ENCODE peak calls at places on chromosomes 4 and X, in seven cellular contexts. One of them, this sample, is unnamed.

GRCh38 chr4:184397516-184398163 is 76.7 kb downstream of the IRF2 start:
- DNase-seq in NCI-H1092: no peak
- DNase-seq in activated T-cell treated with anti-CD3 and anti-CD28 coated beads, Interleukin-2, amount 50 U/mL, for 72 hours: no peak
- DNase-seq in activated T-helper 1 cell treated with anti-CD3 and anti-CD28 coated beads, Interleukin-2, amount 50 U/mL, for 16 hours: no peak
- DNase-seq in CD8-positive, alpha-beta T cell: no peak
- DNase-seq in cardiac fibroblast: no peak
- DNase-seq in heart left ventricle: no peak
- DNase-seq in this sample: no peak

GRCh38 chrX:40484408-40485091 is 96.2 kb upstream of the ATP6AP2 start:
- DNase-seq in CD8-positive, alpha-beta T cell: no peak
- DNase-seq in NCI-H1092: no peak
- DNase-seq in cardiac fibroblast: no peak
- DNase-seq in activated T-helper 1 cell treated with anti-CD3 and anti-CD28 coated beads, Interleukin-2, amount 50 U/mL, for 16 hours: no peak
- DNase-seq in heart left ventricle: no peak
- DNase-seq in activated T-cell treated with anti-CD3 and anti-CD28 coated beads, Interleukin-2, amount 50 U/mL, for 72 hours: no peak
- DNase-seq in this sample: no peak

GRCh38 chrX:12013220-12013619 is 125.1 kb upstream of the FRMPD4 start:
- DNase-seq in heart left ventricle: no peak
- DNase-seq in activated T-cell treated with anti-CD3 and anti-CD28 coated beads, Interleukin-2, amount 50 U/mL, for 72 hours: no peak
- DNase-seq in NCI-H1092: no peak
- DNase-seq in CD8-positive, alpha-beta T cell: no peak
- DNase-seq in activated T-helper 1 cell treated with anti-CD3 and anti-CD28 coated beads, Interleukin-2, amount 50 U/mL, for 16 hours: no peak
- DNase-seq in cardiac fibroblast: peak
- DNase-seq in this sample: no peak

GRCh38 chr4:53520114-53520513 is 71.2 kb downstream of the LNX1 start:
- DNase-seq in cardiac fibroblast: no peak
- DNase-seq in NCI-H1092: no peak
- DNase-seq in activated T-cell treated with anti-CD3 and anti-CD28 coated beads, Interleukin-2, amount 50 U/mL, for 72 hours: no peak
- DNase-seq in heart left ventricle: no peak
- DNase-seq in CD8-positive, alpha-beta T cell: no peak
- DNase-seq in activated T-helper 1 cell treated with anti-CD3 and anti-CD28 coated beads, Interleukin-2, amount 50 U/mL, for 16 hours: no peak
- DNase-seq in this sample: no peak

GRCh38 chrX:6266041-6266440 is 37.4 kb upstream of the NLGN4X start:
- DNase-seq in NCI-H1092: no peak
- DNase-seq in activated T-helper 1 cell treated with anti-CD3 and anti-CD28 coated beads, Interleukin-2, amount 50 U/mL, for 16 hours: no peak
- DNase-seq in heart left ventricle: no peak
- DNase-seq in CD8-positive, alpha-beta T cell: no peak
- DNase-seq in activated T-cell treated with anti-CD3 and anti-CD28 coated beads, Interleukin-2, amount 50 U/mL, for 72 hours: no peak
- DNase-seq in cardiac fibroblast: no peak
- DNase-seq in this sample: no peak

GRCh38 chrX:119605398-119605738 is 856 bp downstream of the NKRF start:
- DNase-seq in NCI-H1092: no peak
- DNase-seq in activated T-helper 1 cell treated with anti-CD3 and anti-CD28 coated beads, Interleukin-2, amount 50 U/mL, for 16 hours: no peak
- DNase-seq in CD8-positive, alpha-beta T cell: no peak
- DNase-seq in heart left ventricle: peak
- DNase-seq in activated T-cell treated with anti-CD3 and anti-CD28 coated beads, Interleukin-2, amount 50 U/mL, for 72 hours: no peak
- DNase-seq in cardiac fibroblast: peak
- DNase-seq in this sample: no peak

GRCh38 chrX:141669689-141670088 is 28.9 kb downstream of the SPANXD start:
- DNase-seq in heart left ventricle: no peak
- DNase-seq in activated T-helper 1 cell treated with anti-CD3 and anti-CD28 coated beads, Interleukin-2, amount 50 U/mL, for 16 hours: no peak
- DNase-seq in activated T-cell treated with anti-CD3 and anti-CD28 coated beads, Interleukin-2, amount 50 U/mL, for 72 hours: no peak
- DNase-seq in cardiac fibroblast: peak
- DNase-seq in NCI-H1092: no peak
- DNase-seq in CD8-positive, alpha-beta T cell: no peak
- DNase-seq in this sample: no peak

GRCh38 chr4:48343035-48343434 is 1.7 kb downstream of the SLAIN2 start:
- DNase-seq in heart left ventricle: no peak
- DNase-seq in CD8-positive, alpha-beta T cell: no peak
- DNase-seq in activated T-helper 1 cell treated with anti-CD3 and anti-CD28 coated beads, Interleukin-2, amount 50 U/mL, for 16 hours: no peak
- DNase-seq in activated T-cell treated with anti-CD3 and anti-CD28 coated beads, Interleukin-2, amount 50 U/mL, for 72 hours: no peak
- DNase-seq in cardiac fibroblast: peak
- DNase-seq in NCI-H1092: no peak
- DNase-seq in this sample: no peak

GRCh38 chrX:101774340-101774739 is 114.7 kb upstream of the ARMCX2 start:
- DNase-seq in activated T-cell treated with anti-CD3 and anti-CD28 coated beads, Interleukin-2, amount 50 U/mL, for 72 hours: peak
- DNase-seq in cardiac fibroblast: no peak
- DNase-seq in NCI-H1092: no peak
- DNase-seq in heart left ventricle: no peak
- DNase-seq in CD8-positive, alpha-beta T cell: no peak
- DNase-seq in activated T-helper 1 cell treated with anti-CD3 and anti-CD28 coated beads, Interleukin-2, amount 50 U/mL, for 16 hours: no peak
- DNase-seq in this sample: no peak

GRCh38 chrX:11113731-11114130 is 2.6 kb downstream of the HCCS start:
- DNase-seq in heart left ventricle: no peak
- DNase-seq in CD8-positive, alpha-beta T cell: no peak
- DNase-seq in activated T-cell treated with anti-CD3 and anti-CD28 coated beads, Interleukin-2, amount 50 U/mL, for 72 hours: no peak
- DNase-seq in NCI-H1092: no peak
- DNase-seq in activated T-helper 1 cell treated with anti-CD3 and anti-CD28 coated beads, Interleukin-2, amount 50 U/mL, for 16 hours: no peak
- DNase-seq in cardiac fibroblast: no peak
- DNase-seq in this sample: no peak

GRCh38 chr4:139514382-139515059 is 41.5 kb downstream of the SETD7 start:
- DNase-seq in CD8-positive, alpha-beta T cell: no peak
- DNase-seq in cardiac fibroblast: no peak
- DNase-seq in NCI-H1092: no peak
- DNase-seq in activated T-cell treated with anti-CD3 and anti-CD28 coated beads, Interleukin-2, amount 50 U/mL, for 72 hours: no peak
- DNase-seq in heart left ventricle: no peak
- DNase-seq in activated T-helper 1 cell treated with anti-CD3 and anti-CD28 coated beads, Interleukin-2, amount 50 U/mL, for 16 hours: no peak
- DNase-seq in this sample: peak

GRCh38 chr4:152679414-152680281 is at the start of gene TMEM154:
- DNase-seq in NCI-H1092: peak
- DNase-seq in activated T-helper 1 cell treated with anti-CD3 and anti-CD28 coated beads, Interleukin-2, amount 50 U/mL, for 16 hours: peak
- DNase-seq in heart left ventricle: peak
- DNase-seq in activated T-cell treated with anti-CD3 and anti-CD28 coated beads, Interleukin-2, amount 50 U/mL, for 72 hours: peak
- DNase-seq in cardiac fibroblast: peak
- DNase-seq in CD8-positive, alpha-beta T cell: peak
- DNase-seq in this sample: no peak

GRCh38 chr4:98625399-98625798 is 33.0 kb downstream of the TSPAN5 start:
- DNase-seq in NCI-H1092: no peak
- DNase-seq in activated T-helper 1 cell treated with anti-CD3 and anti-CD28 coated beads, Interleukin-2, amount 50 U/mL, for 16 hours: no peak
- DNase-seq in heart left ventricle: no peak
- DNase-seq in CD8-positive, alpha-beta T cell: no peak
- DNase-seq in activated T-cell treated with anti-CD3 and anti-CD28 coated beads, Interleukin-2, amount 50 U/mL, for 72 hours: no peak
- DNase-seq in cardiac fibroblast: peak
- DNase-seq in this sample: no peak

GRCh38 chrX:148601034-148601433 is 100.6 kb downstream of the AFF2 start:
- DNase-seq in heart left ventricle: no peak
- DNase-seq in activated T-cell treated with anti-CD3 and anti-CD28 coated beads, Interleukin-2, amount 50 U/mL, for 72 hours: no peak
- DNase-seq in NCI-H1092: no peak
- DNase-seq in activated T-helper 1 cell treated with anti-CD3 and anti-CD28 coated beads, Interleukin-2, amount 50 U/mL, for 16 hours: no peak
- DNase-seq in cardiac fibroblast: peak
- DNase-seq in CD8-positive, alpha-beta T cell: no peak
- DNase-seq in this sample: no peak

GRCh38 chrX:150933945-150934350 is 35.5 kb upstream of the CD99L2 start:
- DNase-seq in activated T-cell treated with anti-CD3 and anti-CD28 coated beads, Interleukin-2, amount 50 U/mL, for 72 hours: no peak
- DNase-seq in cardiac fibroblast: no peak
- DNase-seq in activated T-helper 1 cell treated with anti-CD3 and anti-CD28 coated beads, Interleukin-2, amount 50 U/mL, for 16 hours: no peak
- DNase-seq in heart left ventricle: no peak
- DNase-seq in CD8-positive, alpha-beta T cell: no peak
- DNase-seq in NCI-H1092: no peak
- DNase-seq in this sample: no peak

GRCh38 chr4:4746444-4746843 is 113.0 kb upstream of the MSX1 start:
- DNase-seq in CD8-positive, alpha-beta T cell: no peak
- DNase-seq in heart left ventricle: no peak
- DNase-seq in activated T-helper 1 cell treated with anti-CD3 and anti-CD28 coated beads, Interleukin-2, amount 50 U/mL, for 16 hours: no peak
- DNase-seq in NCI-H1092: no peak
- DNase-seq in cardiac fibroblast: no peak
- DNase-seq in activated T-cell treated with anti-CD3 and anti-CD28 coated beads, Interleukin-2, amount 50 U/mL, for 72 hours: no peak
- DNase-seq in this sample: no peak

GRCh38 chr4:109820563-109820962 is 5.0 kb downstream of the GAR1 start:
- DNase-seq in NCI-H1092: no peak
- DNase-seq in cardiac fibroblast: peak
- DNase-seq in heart left ventricle: no peak
- DNase-seq in activated T-cell treated with anti-CD3 and anti-CD28 coated beads, Interleukin-2, amount 50 U/mL, for 72 hours: no peak
- DNase-seq in CD8-positive, alpha-beta T cell: no peak
- DNase-seq in activated T-helper 1 cell treated with anti-CD3 and anti-CD28 coated beads, Interleukin-2, amount 50 U/mL, for 16 hours: no peak
- DNase-seq in this sample: no peak

GRCh38 chr4:186228514-186228894 is 1.2 kb downstream of the KLKB1 start:
- DNase-seq in activated T-helper 1 cell treated with anti-CD3 and anti-CD28 coated beads, Interleukin-2, amount 50 U/mL, for 16 hours: no peak
- DNase-seq in NCI-H1092: no peak
- DNase-seq in cardiac fibroblast: peak
- DNase-seq in CD8-positive, alpha-beta T cell: no peak
- DNase-seq in heart left ventricle: no peak
- DNase-seq in activated T-cell treated with anti-CD3 and anti-CD28 coated beads, Interleukin-2, amount 50 U/mL, for 72 hours: no peak
- DNase-seq in this sample: no peak

GRCh38 chr4:16659120-16659519 is 239.3 kb downstream of the LDB2 start:
- DNase-seq in NCI-H1092: no peak
- DNase-seq in activated T-helper 1 cell treated with anti-CD3 and anti-CD28 coated beads, Interleukin-2, amount 50 U/mL, for 16 hours: no peak
- DNase-seq in CD8-positive, alpha-beta T cell: no peak
- DNase-seq in cardiac fibroblast: no peak
- DNase-seq in activated T-cell treated with anti-CD3 and anti-CD28 coated beads, Interleukin-2, amount 50 U/mL, for 72 hours: no peak
- DNase-seq in heart left ventricle: no peak
- DNase-seq in this sample: no peak

GRCh38 chr4:185839204-185839712 is 27.3 kb upstream of the SORBS2 start:
- DNase-seq in activated T-helper 1 cell treated with anti-CD3 and anti-CD28 coated beads, Interleukin-2, amount 50 U/mL, for 16 hours: no peak
- DNase-seq in activated T-cell treated with anti-CD3 and anti-CD28 coated beads, Interleukin-2, amount 50 U/mL, for 72 hours: no peak
- DNase-seq in CD8-positive, alpha-beta T cell: no peak
- DNase-seq in heart left ventricle: peak
- DNase-seq in NCI-H1092: no peak
- DNase-seq in cardiac fibroblast: peak
- DNase-seq in this sample: no peak

GRCh38 chrX:129980540-129981206 is 1.8 kb upstream of the BCORL1 start:
- DNase-seq in heart left ventricle: peak
- DNase-seq in CD8-positive, alpha-beta T cell: no peak
- DNase-seq in activated T-cell treated with anti-CD3 and anti-CD28 coated beads, Interleukin-2, amount 50 U/mL, for 72 hours: peak
- DNase-seq in NCI-H1092: no peak
- DNase-seq in activated T-helper 1 cell treated with anti-CD3 and anti-CD28 coated beads, Interleukin-2, amount 50 U/mL, for 16 hours: no peak
- DNase-seq in cardiac fibroblast: no peak
- DNase-seq in this sample: no peak

GRCh38 chrX:25130619-25131018 is 114.9 kb upstream of the ARX start:
- DNase-seq in activated T-cell treated with anti-CD3 and anti-CD28 coated beads, Interleukin-2, amount 50 U/mL, for 72 hours: no peak
- DNase-seq in CD8-positive, alpha-beta T cell: no peak
- DNase-seq in cardiac fibroblast: no peak
- DNase-seq in activated T-helper 1 cell treated with anti-CD3 and anti-CD28 coated beads, Interleukin-2, amount 50 U/mL, for 16 hours: no peak
- DNase-seq in heart left ventricle: no peak
- DNase-seq in NCI-H1092: no peak
- DNase-seq in this sample: no peak

GRCh38 chr4:35934370-35934981 is 309.8 kb downstream of the ARAP2 start:
- DNase-seq in activated T-cell treated with anti-CD3 and anti-CD28 coated beads, Interleukin-2, amount 50 U/mL, for 72 hours: no peak
- DNase-seq in CD8-positive, alpha-beta T cell: no peak
- DNase-seq in cardiac fibroblast: peak
- DNase-seq in heart left ventricle: no peak
- DNase-seq in NCI-H1092: no peak
- DNase-seq in activated T-helper 1 cell treated with anti-CD3 and anti-CD28 coated beads, Interleukin-2, amount 50 U/mL, for 16 hours: no peak
- DNase-seq in this sample: peak

GRCh38 chrX:103376979-103377324 is 614 bp downstream of the BEX3 start:
- DNase-seq in activated T-cell treated with anti-CD3 and anti-CD28 coated beads, Interleukin-2, amount 50 U/mL, for 72 hours: peak
- DNase-seq in heart left ventricle: peak
- DNase-seq in cardiac fibroblast: no peak
- DNase-seq in NCI-H1092: peak
- DNase-seq in CD8-positive, alpha-beta T cell: no peak
- DNase-seq in activated T-helper 1 cell treated with anti-CD3 and anti-CD28 coated beads, Interleukin-2, amount 50 U/mL, for 16 hours: no peak
- DNase-seq in this sample: no peak

GRCh38 chr4:126470862-126471261 is 1156.1 kb downstream of the FAT4 start:
- DNase-seq in heart left ventricle: no peak
- DNase-seq in NCI-H1092: no peak
- DNase-seq in CD8-positive, alpha-beta T cell: no peak
- DNase-seq in activated T-helper 1 cell treated with anti-CD3 and anti-CD28 coated beads, Interleukin-2, amount 50 U/mL, for 16 hours: no peak
- DNase-seq in activated T-cell treated with anti-CD3 and anti-CD28 coated beads, Interleukin-2, amount 50 U/mL, for 72 hours: no peak
- DNase-seq in cardiac fibroblast: peak
- DNase-seq in this sample: no peak

GRCh38 chr4:25307596-25307995 is 5.0 kb upstream of the ZCCHC4 start:
- DNase-seq in heart left ventricle: no peak
- DNase-seq in activated T-helper 1 cell treated with anti-CD3 and anti-CD28 coated beads, Interleukin-2, amount 50 U/mL, for 16 hours: no peak
- DNase-seq in NCI-H1092: no peak
- DNase-seq in activated T-cell treated with anti-CD3 and anti-CD28 coated beads, Interleukin-2, amount 50 U/mL, for 72 hours: no peak
- DNase-seq in cardiac fibroblast: no peak
- DNase-seq in CD8-positive, alpha-beta T cell: no peak
- DNase-seq in this sample: no peak

GRCh38 chrX:38675856-38676255 is 114.5 kb downstream of the TSPAN7 start:
- DNase-seq in activated T-cell treated with anti-CD3 and anti-CD28 coated beads, Interleukin-2, amount 50 U/mL, for 72 hours: no peak
- DNase-seq in activated T-helper 1 cell treated with anti-CD3 and anti-CD28 coated beads, Interleukin-2, amount 50 U/mL, for 16 hours: no peak
- DNase-seq in heart left ventricle: no peak
- DNase-seq in cardiac fibroblast: no peak
- DNase-seq in CD8-positive, alpha-beta T cell: no peak
- DNase-seq in NCI-H1092: no peak
- DNase-seq in this sample: no peak

GRCh38 chrX:136157187-136157586 is 9.9 kb downstream of the FHL1 start:
- DNase-seq in cardiac fibroblast: no peak
- DNase-seq in activated T-helper 1 cell treated with anti-CD3 and anti-CD28 coated beads, Interleukin-2, amount 50 U/mL, for 16 hours: no peak
- DNase-seq in NCI-H1092: no peak
- DNase-seq in CD8-positive, alpha-beta T cell: no peak
- DNase-seq in heart left ventricle: no peak
- DNase-seq in activated T-cell treated with anti-CD3 and anti-CD28 coated beads, Interleukin-2, amount 50 U/mL, for 72 hours: no peak
- DNase-seq in this sample: no peak

GRCh38 chr4:78131403-78131802 is 74.3 kb downstream of the FRAS1 start:
- DNase-seq in cardiac fibroblast: no peak
- DNase-seq in activated T-cell treated with anti-CD3 and anti-CD28 coated beads, Interleukin-2, amount 50 U/mL, for 72 hours: no peak
- DNase-seq in NCI-H1092: no peak
- DNase-seq in CD8-positive, alpha-beta T cell: no peak
- DNase-seq in heart left ventricle: no peak
- DNase-seq in activated T-helper 1 cell treated with anti-CD3 and anti-CD28 coated beads, Interleukin-2, amount 50 U/mL, for 16 hours: no peak
- DNase-seq in this sample: peak

GRCh38 chr4:158538911-158539310 is 17.2 kb downstream of the RXFP1 start:
- DNase-seq in cardiac fibroblast: no peak
- DNase-seq in activated T-cell treated with anti-CD3 and anti-CD28 coated beads, Interleukin-2, amount 50 U/mL, for 72 hours: no peak
- DNase-seq in heart left ventricle: no peak
- DNase-seq in activated T-helper 1 cell treated with anti-CD3 and anti-CD28 coated beads, Interleukin-2, amount 50 U/mL, for 16 hours: no peak
- DNase-seq in NCI-H1092: no peak
- DNase-seq in CD8-positive, alpha-beta T cell: no peak
- DNase-seq in this sample: no peak

GRCh38 chr4:13860126-13860525 is 232.6 kb upstream of the BOD1L1 start:
- DNase-seq in activated T-cell treated with anti-CD3 and anti-CD28 coated beads, Interleukin-2, amount 50 U/mL, for 72 hours: no peak
- DNase-seq in NCI-H1092: no peak
- DNase-seq in cardiac fibroblast: no peak
- DNase-seq in heart left ventricle: no peak
- DNase-seq in activated T-helper 1 cell treated with anti-CD3 and anti-CD28 coated beads, Interleukin-2, amount 50 U/mL, for 16 hours: no peak
- DNase-seq in CD8-positive, alpha-beta T cell: no peak
- DNase-seq in this sample: no peak

GRCh38 chr4:185534850-185535761 is at the start of gene PDLIM3:
- DNase-seq in activated T-cell treated with anti-CD3 and anti-CD28 coated beads, Interleukin-2, amount 50 U/mL, for 72 hours: peak
- DNase-seq in heart left ventricle: peak
- DNase-seq in activated T-helper 1 cell treated with anti-CD3 and anti-CD28 coated beads, Interleukin-2, amount 50 U/mL, for 16 hours: no peak
- DNase-seq in NCI-H1092: peak
- DNase-seq in CD8-positive, alpha-beta T cell: no peak
- DNase-seq in cardiac fibroblast: peak
- DNase-seq in this sample: peak

GRCh38 chr4:183354213-183354612 is 32.0 kb upstream of the CLDN24 start:
- DNase-seq in cardiac fibroblast: no peak
- DNase-seq in activated T-cell treated with anti-CD3 and anti-CD28 coated beads, Interleukin-2, amount 50 U/mL, for 72 hours: no peak
- DNase-seq in NCI-H1092: no peak
- DNase-seq in CD8-positive, alpha-beta T cell: no peak
- DNase-seq in activated T-helper 1 cell treated with anti-CD3 and anti-CD28 coated beads, Interleukin-2, amount 50 U/mL, for 16 hours: no peak
- DNase-seq in heart left ventricle: no peak
- DNase-seq in this sample: peak

GRCh38 chr4:4391866-4392265 is 5.0 kb downstream of the NSG1 start:
- DNase-seq in heart left ventricle: no peak
- DNase-seq in CD8-positive, alpha-beta T cell: no peak
- DNase-seq in activated T-cell treated with anti-CD3 and anti-CD28 coated beads, Interleukin-2, amount 50 U/mL, for 72 hours: no peak
- DNase-seq in NCI-H1092: no peak
- DNase-seq in cardiac fibroblast: no peak
- DNase-seq in activated T-helper 1 cell treated with anti-CD3 and anti-CD28 coated beads, Interleukin-2, amount 50 U/mL, for 16 hours: no peak
- DNase-seq in this sample: no peak

GRCh38 chr4:14092741-14093140 is 465.2 kb upstream of the BOD1L1 start:
- DNase-seq in cardiac fibroblast: no peak
- DNase-seq in activated T-helper 1 cell treated with anti-CD3 and anti-CD28 coated beads, Interleukin-2, amount 50 U/mL, for 16 hours: no peak
- DNase-seq in heart left ventricle: no peak
- DNase-seq in CD8-positive, alpha-beta T cell: no peak
- DNase-seq in NCI-H1092: no peak
- DNase-seq in activated T-cell treated with anti-CD3 and anti-CD28 coated beads, Interleukin-2, amount 50 U/mL, for 72 hours: no peak
- DNase-seq in this sample: no peak

GRCh38 chr4:185036842-185037241 is 18.6 kb downstream of the HELT start:
- DNase-seq in activated T-helper 1 cell treated with anti-CD3 and anti-CD28 coated beads, Interleukin-2, amount 50 U/mL, for 16 hours: no peak
- DNase-seq in NCI-H1092: no peak
- DNase-seq in heart left ventricle: no peak
- DNase-seq in CD8-positive, alpha-beta T cell: no peak
- DNase-seq in cardiac fibroblast: no peak
- DNase-seq in activated T-cell treated with anti-CD3 and anti-CD28 coated beads, Interleukin-2, amount 50 U/mL, for 72 hours: no peak
- DNase-seq in this sample: no peak

GRCh38 chrX:19955306-19955705 is 35.6 kb downstream of the BCLAF3 start:
- DNase-seq in activated T-cell treated with anti-CD3 and anti-CD28 coated beads, Interleukin-2, amount 50 U/mL, for 72 hours: no peak
- DNase-seq in cardiac fibroblast: peak
- DNase-seq in NCI-H1092: no peak
- DNase-seq in heart left ventricle: no peak
- DNase-seq in CD8-positive, alpha-beta T cell: no peak
- DNase-seq in activated T-helper 1 cell treated with anti-CD3 and anti-CD28 coated beads, Interleukin-2, amount 50 U/mL, for 16 hours: no peak
- DNase-seq in this sample: no peak